ENCODE peak calls at places on chromosome 1, in ten cellular contexts. One of them, this sample, is unnamed.

GRCh38 chr1:206770531-206771352 is at the start of gene IL19:
- DNase-seq in lower leg skin: no peak
- DNase-seq in right lobe of liver: no peak
- DNase-seq in prostate gland: no peak
- DNase-seq in GM12891: no peak
- DNase-seq in uterus: no peak
- DNase-seq in NB4: peak
- DNase-seq in esophagus squamous epithelium: no peak
- DNase-seq in endothelial cell of umbilical vein: no peak
- DNase-seq in spleen: no peak
- DNase-seq in this sample: no peak

GRCh38 chr1:186754542-186755150 is 74.1 kb upstream of the PLA2G4A start:
- DNase-seq in lower leg skin: no peak
- DNase-seq in right lobe of liver: no peak
- DNase-seq in prostate gland: no peak
- DNase-seq in GM12891: no peak
- DNase-seq in uterus: no peak
- DNase-seq in NB4: no peak
- DNase-seq in esophagus squamous epithelium: no peak
- DNase-seq in endothelial cell of umbilical vein: no peak
- DNase-seq in spleen: no peak
- DNase-seq in this sample: no peak

GRCh38 chr1:25653558-25653957 is 37.0 kb downstream of the MAN1C1 start:
- DNase-seq in lower leg skin: peak
- DNase-seq in right lobe of liver: no peak
- DNase-seq in prostate gland: no peak
- DNase-seq in GM12891: no peak
- DNase-seq in uterus: no peak
- DNase-seq in NB4: no peak
- DNase-seq in esophagus squamous epithelium: no peak
- DNase-seq in endothelial cell of umbilical vein: no peak
- DNase-seq in spleen: no peak
- DNase-seq in this sample: no peak

GRCh38 chr1:39213511-39214002 is 9.1 kb downstream of the MACF1 start:
- DNase-seq in lower leg skin: no peak
- DNase-seq in right lobe of liver: no peak
- DNase-seq in prostate gland: no peak
- DNase-seq in GM12891: no peak
- DNase-seq in uterus: no peak
- DNase-seq in NB4: no peak
- DNase-seq in esophagus squamous epithelium: no peak
- DNase-seq in endothelial cell of umbilical vein: peak
- DNase-seq in spleen: no peak
- DNase-seq in this sample: no peak

GRCh38 chr1:224851210-224851849 is 78.1 kb upstream of the DNAH14 start:
- DNase-seq in lower leg skin: peak
- DNase-seq in right lobe of liver: peak
- DNase-seq in prostate gland: peak
- DNase-seq in GM12891: peak
- DNase-seq in uterus: peak
- DNase-seq in NB4: peak
- DNase-seq in esophagus squamous epithelium: no peak
- DNase-seq in endothelial cell of umbilical vein: peak
- DNase-seq in spleen: no peak
- DNase-seq in this sample: peak

GRCh38 chr1:234729566-234729965 is 119.6 kb upstream of the IRF2BP2 start:
- DNase-seq in lower leg skin: no peak
- DNase-seq in right lobe of liver: no peak
- DNase-seq in prostate gland: no peak
- DNase-seq in GM12891: no peak
- DNase-seq in uterus: no peak
- DNase-seq in NB4: no peak
- DNase-seq in esophagus squamous epithelium: no peak
- DNase-seq in endothelial cell of umbilical vein: no peak
- DNase-seq in spleen: no peak
- DNase-seq in this sample: peak

GRCh38 chr1:55823521-55824296 is 608.5 kb upstream of the USP24 start:
- DNase-seq in lower leg skin: no peak
- DNase-seq in right lobe of liver: no peak
- DNase-seq in prostate gland: no peak
- DNase-seq in GM12891: no peak
- DNase-seq in uterus: no peak
- DNase-seq in NB4: no peak
- DNase-seq in esophagus squamous epithelium: no peak
- DNase-seq in endothelial cell of umbilical vein: no peak
- DNase-seq in spleen: no peak
- DNase-seq in this sample: no peak

GRCh38 chr1:64246294-64246917 is 43.0 kb downstream of the UBE2U start:
- DNase-seq in lower leg skin: no peak
- DNase-seq in right lobe of liver: no peak
- DNase-seq in prostate gland: no peak
- DNase-seq in GM12891: no peak
- DNase-seq in uterus: no peak
- DNase-seq in NB4: peak
- DNase-seq in esophagus squamous epithelium: no peak
- DNase-seq in endothelial cell of umbilical vein: peak
- DNase-seq in spleen: no peak
- DNase-seq in this sample: peak

GRCh38 chr1:1626207-1627141 is 5.5 kb upstream of the MMP23B start:
- DNase-seq in lower leg skin: no peak
- DNase-seq in right lobe of liver: peak
- DNase-seq in prostate gland: no peak
- DNase-seq in GM12891: no peak
- DNase-seq in uterus: no peak
- DNase-seq in NB4: no peak
- DNase-seq in esophagus squamous epithelium: no peak
- DNase-seq in endothelial cell of umbilical vein: no peak
- DNase-seq in spleen: peak
- DNase-seq in this sample: no peak

GRCh38 chr1:1627842-1628655 is 3.9 kb upstream of the MMP23B start:
- DNase-seq in lower leg skin: peak
- DNase-seq in right lobe of liver: peak
- DNase-seq in prostate gland: no peak
- DNase-seq in GM12891: no peak
- DNase-seq in uterus: no peak
- DNase-seq in NB4: no peak
- DNase-seq in esophagus squamous epithelium: no peak
- DNase-seq in endothelial cell of umbilical vein: no peak
- DNase-seq in spleen: peak
- DNase-seq in this sample: no peak

GRCh38 chr1:1628656-1629429 is 3.1 kb upstream of the MMP23B start:
- DNase-seq in lower leg skin: peak
- DNase-seq in right lobe of liver: peak
- DNase-seq in prostate gland: no peak
- DNase-seq in GM12891: peak
- DNase-seq in uterus: no peak
- DNase-seq in NB4: no peak
- DNase-seq in esophagus squamous epithelium: no peak
- DNase-seq in endothelial cell of umbilical vein: no peak
- DNase-seq in spleen: peak
- DNase-seq in this sample: no peak

GRCh38 chr1:1625824-1626206 is 6.2 kb upstream of the MMP23B start:
- DNase-seq in lower leg skin: no peak
- DNase-seq in right lobe of liver: peak
- DNase-seq in prostate gland: no peak
- DNase-seq in GM12891: no peak
- DNase-seq in uterus: no peak
- DNase-seq in NB4: no peak
- DNase-seq in esophagus squamous epithelium: no peak
- DNase-seq in endothelial cell of umbilical vein: no peak
- DNase-seq in spleen: no peak
- DNase-seq in this sample: no peak

DNA sequence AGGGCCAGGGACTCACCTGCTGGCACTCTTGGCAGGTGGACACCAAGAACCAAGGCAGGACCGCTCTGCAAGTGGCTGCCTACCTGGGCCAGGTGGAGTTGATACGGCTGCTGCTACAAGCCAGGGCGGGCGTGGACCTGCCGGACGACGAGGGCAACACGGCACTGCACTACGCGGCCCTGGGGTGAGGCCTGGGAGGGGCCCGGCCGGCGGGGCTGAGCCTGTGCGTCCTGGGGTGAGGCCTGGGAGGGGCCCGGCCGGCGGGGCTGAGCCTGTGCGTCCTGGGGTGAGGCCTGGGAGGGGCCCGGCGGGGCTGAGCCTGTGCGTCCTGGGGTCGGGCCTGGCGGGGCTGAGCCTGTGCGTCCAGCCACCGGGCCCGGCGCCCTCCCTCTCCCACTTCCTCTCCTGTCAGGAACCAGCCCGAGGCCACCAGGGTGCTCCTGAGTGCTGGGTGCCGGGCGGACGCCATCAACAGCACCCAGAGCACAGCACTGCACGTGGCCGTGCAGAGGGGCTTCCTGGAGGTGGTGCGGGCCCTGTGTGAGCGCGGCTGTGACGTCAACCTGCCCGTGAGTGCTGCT is 4.6 kb upstream of the MMP23B start:
- DNase-seq in lower leg skin: no peak
- DNase-seq in right lobe of liver: peak
- DNase-seq in prostate gland: no peak
- DNase-seq in GM12891: no peak
- DNase-seq in uterus: no peak
- DNase-seq in NB4: no peak
- DNase-seq in esophagus squamous epithelium: no peak
- DNase-seq in endothelial cell of umbilical vein: no peak
- DNase-seq in spleen: peak
- DNase-seq in this sample: no peak
- TF ChIP-seq POLR2A in lower leg skin: no peak
- TF ChIP-seq POLR2A in right lobe of liver: no peak
- TF ChIP-seq POLR2A in prostate gland: no peak
- TF ChIP-seq POLR2A in GM12891: no peak
- TF ChIP-seq POLR2A in uterus: no peak
- TF ChIP-seq POLR2A in NB4: no peak
- TF ChIP-seq POLR2A in esophagus squamous epithelium: no peak
- TF ChIP-seq POLR2A in endothelial cell of umbilical vein: no peak
- TF ChIP-seq POLR2A in spleen: no peak
- TF ChIP-seq POLR2A in this sample: no peak

DNA sequence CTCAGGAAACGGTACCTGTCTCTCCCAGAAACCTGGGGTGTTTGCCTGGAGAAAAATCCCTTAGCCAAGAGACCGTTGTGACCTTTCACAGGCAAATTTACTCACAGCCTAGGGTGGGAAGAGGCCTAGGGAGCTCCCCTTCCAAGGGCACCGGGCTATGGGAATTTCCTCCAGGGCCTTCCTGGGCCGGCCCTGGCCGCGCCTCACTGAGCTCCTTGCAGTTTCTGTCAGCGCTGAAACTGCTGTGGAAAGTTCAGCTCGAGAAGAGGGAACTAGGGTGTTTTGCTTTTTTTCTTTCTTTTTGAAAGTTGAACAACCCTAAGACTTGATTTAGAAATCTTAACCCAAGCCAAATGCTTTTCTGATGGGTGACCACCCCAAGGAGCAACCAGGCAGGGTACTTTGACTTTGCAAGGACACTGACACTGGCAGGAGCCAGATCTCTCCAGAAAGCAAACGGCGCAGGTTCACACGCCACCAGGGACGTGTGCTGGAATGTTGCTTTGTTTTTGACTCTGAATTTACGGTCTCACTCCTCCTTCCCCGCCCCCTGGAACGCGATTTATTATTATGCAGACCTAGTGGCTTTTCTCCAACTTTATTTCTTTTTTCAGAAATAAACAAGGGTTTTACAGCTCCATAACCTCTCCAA is 229.6 kb upstream of the JUN start:
- DNase-seq in lower leg skin: peak
- DNase-seq in right lobe of liver: no peak
- DNase-seq in prostate gland: peak
- DNase-seq in GM12891: no peak
- DNase-seq in uterus: peak
- DNase-seq in NB4: no peak
- DNase-seq in esophagus squamous epithelium: no peak
- DNase-seq in endothelial cell of umbilical vein: peak
- DNase-seq in spleen: peak
- DNase-seq in this sample: no peak
- TF ChIP-seq POLR2A in lower leg skin: no peak
- TF ChIP-seq POLR2A in right lobe of liver: no peak
- TF ChIP-seq POLR2A in prostate gland: no peak
- TF ChIP-seq POLR2A in GM12891: no peak
- TF ChIP-seq POLR2A in uterus: no peak
- TF ChIP-seq POLR2A in NB4: no peak
- TF ChIP-seq POLR2A in esophagus squamous epithelium: no peak
- TF ChIP-seq POLR2A in endothelial cell of umbilical vein: no peak
- TF ChIP-seq POLR2A in spleen: no peak
- TF ChIP-seq POLR2A in this sample: no peak

GRCh38 chr1:202146993-202147392 is 2.5 kb upstream of the ARL8A start:
- DNase-seq in lower leg skin: no peak
- DNase-seq in right lobe of liver: no peak
- DNase-seq in prostate gland: no peak
- DNase-seq in GM12891: no peak
- DNase-seq in uterus: no peak
- DNase-seq in NB4: no peak
- DNase-seq in esophagus squamous epithelium: no peak
- DNase-seq in endothelial cell of umbilical vein: no peak
- DNase-seq in spleen: no peak
- DNase-seq in this sample: no peak

GRCh38 chr1:202143768-202144509 is 598 bp downstream of the ARL8A start:
- DNase-seq in lower leg skin: no peak
- DNase-seq in right lobe of liver: peak
- DNase-seq in prostate gland: no peak
- DNase-seq in GM12891: no peak
- DNase-seq in uterus: peak
- DNase-seq in NB4: peak
- DNase-seq in esophagus squamous epithelium: no peak
- DNase-seq in endothelial cell of umbilical vein: peak
- DNase-seq in spleen: peak
- DNase-seq in this sample: no peak

GRCh38 chr1:202146279-202146678 is 1.7 kb upstream of the ARL8A start:
- DNase-seq in lower leg skin: no peak
- DNase-seq in right lobe of liver: no peak
- DNase-seq in prostate gland: no peak
- DNase-seq in GM12891: no peak
- DNase-seq in uterus: no peak
- DNase-seq in NB4: no peak
- DNase-seq in esophagus squamous epithelium: no peak
- DNase-seq in endothelial cell of umbilical vein: no peak
- DNase-seq in spleen: no peak
- DNase-seq in this sample: no peak

GRCh38 chr1:202144510-202145324 is at the start of gene ARL8A:
- DNase-seq in lower leg skin: peak
- DNase-seq in right lobe of liver: peak
- DNase-seq in prostate gland: peak
- DNase-seq in GM12891: peak
- DNase-seq in uterus: peak
- DNase-seq in NB4: peak
- DNase-seq in esophagus squamous epithelium: no peak
- DNase-seq in endothelial cell of umbilical vein: peak
- DNase-seq in spleen: peak
- DNase-seq in this sample: peak

DNA sequence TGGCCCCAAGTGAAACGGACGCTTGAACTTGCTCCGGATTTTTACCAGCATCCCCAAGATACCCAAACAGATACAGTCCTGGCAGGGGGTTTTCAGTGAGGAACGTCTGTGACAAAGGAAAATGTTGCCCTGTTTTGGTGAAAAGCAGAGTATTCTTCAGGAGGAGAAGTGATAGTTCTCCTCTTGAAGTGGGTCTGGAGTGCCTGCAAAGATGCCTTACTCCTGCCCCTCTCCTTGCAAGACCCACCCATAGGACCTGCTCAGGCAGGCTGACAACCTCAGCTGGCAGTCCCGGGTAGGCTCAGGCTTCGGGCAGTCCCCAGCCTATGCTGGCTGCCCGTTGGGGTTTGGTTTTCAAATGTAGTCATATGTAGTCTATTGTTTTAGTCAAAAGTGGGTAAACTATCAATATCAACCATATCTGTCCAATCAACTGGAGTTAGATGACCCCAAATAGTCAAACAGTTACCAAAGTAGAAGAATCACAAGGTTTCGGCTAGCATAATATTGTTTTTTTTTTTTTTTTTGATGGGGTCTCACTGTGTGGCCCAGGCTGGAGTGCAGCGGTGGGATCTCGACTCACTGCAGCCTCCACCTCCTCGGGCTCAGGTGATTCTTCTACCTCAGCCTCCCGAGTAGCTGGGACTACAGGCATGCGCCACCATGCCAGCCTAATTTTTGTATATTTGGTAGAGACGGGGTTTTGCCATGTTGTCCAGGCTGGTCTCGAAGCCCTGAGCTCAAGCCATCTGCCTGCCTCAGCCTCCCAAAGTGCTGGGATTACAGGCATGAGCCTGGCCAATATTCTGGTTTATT is 996 bp upstream of the ARL8A start:
- DNase-seq in lower leg skin: no peak
- DNase-seq in right lobe of liver: no peak
- DNase-seq in prostate gland: no peak
- DNase-seq in GM12891: no peak
- DNase-seq in uterus: no peak
- DNase-seq in NB4: peak
- DNase-seq in esophagus squamous epithelium: no peak
- DNase-seq in endothelial cell of umbilical vein: peak
- DNase-seq in spleen: no peak
- DNase-seq in this sample: peak
- TF ChIP-seq POLR2A in lower leg skin: no peak
- TF ChIP-seq POLR2A in right lobe of liver: no peak
- TF ChIP-seq POLR2A in prostate gland: no peak
- TF ChIP-seq POLR2A in GM12891: no peak
- TF ChIP-seq POLR2A in uterus: no peak
- TF ChIP-seq POLR2A in NB4: no peak
- TF ChIP-seq POLR2A in esophagus squamous epithelium: no peak
- TF ChIP-seq POLR2A in endothelial cell of umbilical vein: no peak
- TF ChIP-seq POLR2A in spleen: no peak
- TF ChIP-seq POLR2A in this sample: peak

GRCh38 chr1:40692429-40692905 is 963 bp downstream of the NFYC start:
- DNase-seq in lower leg skin: no peak
- DNase-seq in right lobe of liver: no peak
- DNase-seq in prostate gland: peak
- DNase-seq in GM12891: no peak
- DNase-seq in uterus: no peak
- DNase-seq in NB4: no peak
- DNase-seq in esophagus squamous epithelium: no peak
- DNase-seq in endothelial cell of umbilical vein: no peak
- DNase-seq in spleen: no peak
- DNase-seq in this sample: no peak

GRCh38 chr1:40691538-40692428 is at the start of gene NFYC:
- DNase-seq in lower leg skin: peak
- DNase-seq in right lobe of liver: peak
- DNase-seq in prostate gland: peak
- DNase-seq in GM12891: peak
- DNase-seq in uterus: peak
- DNase-seq in NB4: peak
- DNase-seq in esophagus squamous epithelium: peak
- DNase-seq in endothelial cell of umbilical vein: peak
- DNase-seq in spleen: peak
- DNase-seq in this sample: peak

GRCh38 chr1:40693425-40693824 is 1.9 kb downstream of the NFYC start:
- DNase-seq in lower leg skin: no peak
- DNase-seq in right lobe of liver: no peak
- DNase-seq in prostate gland: no peak
- DNase-seq in GM12891: no peak
- DNase-seq in uterus: no peak
- DNase-seq in NB4: no peak
- DNase-seq in esophagus squamous epithelium: no peak
- DNase-seq in endothelial cell of umbilical vein: no peak
- DNase-seq in spleen: no peak
- DNase-seq in this sample: no peak

GRCh38 chr1:40689737-40690136 is 1.8 kb upstream of the NFYC start:
- DNase-seq in lower leg skin: no peak
- DNase-seq in right lobe of liver: no peak
- DNase-seq in prostate gland: no peak
- DNase-seq in GM12891: no peak
- DNase-seq in uterus: no peak
- DNase-seq in NB4: no peak
- DNase-seq in esophagus squamous epithelium: no peak
- DNase-seq in endothelial cell of umbilical vein: no peak
- DNase-seq in spleen: no peak
- DNase-seq in this sample: no peak

DNA sequence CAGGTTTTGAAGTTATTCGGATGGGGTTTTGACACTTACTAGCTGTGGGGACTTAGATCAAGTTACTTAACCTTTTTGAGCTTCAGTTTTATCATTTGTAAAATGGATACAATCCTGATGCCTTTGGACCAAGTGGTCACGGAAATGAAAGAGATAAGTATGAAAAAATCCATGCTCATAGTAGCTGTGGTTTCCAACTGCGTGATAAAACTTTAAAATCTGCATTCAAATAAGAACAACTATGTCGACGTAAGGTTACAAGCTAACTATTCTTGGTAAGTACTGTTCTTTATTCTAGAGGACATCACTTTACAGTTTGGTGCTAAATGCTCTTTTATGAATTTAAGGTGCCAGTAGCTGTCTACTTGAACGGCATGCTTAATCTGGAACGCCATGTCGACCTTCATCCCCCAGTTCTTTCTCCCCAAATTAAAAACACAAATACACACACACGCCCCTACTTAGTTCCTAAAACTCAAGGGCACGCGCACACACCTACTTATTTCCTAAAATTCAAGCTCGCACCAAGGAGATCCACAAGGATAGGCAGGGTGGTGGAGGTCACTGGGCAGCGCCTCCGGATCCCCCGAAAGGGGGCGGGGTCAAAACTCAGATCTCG is 476 bp upstream of the NFYC start:
- DNase-seq in lower leg skin: no peak
- DNase-seq in right lobe of liver: no peak
- DNase-seq in prostate gland: no peak
- DNase-seq in GM12891: no peak
- DNase-seq in uterus: no peak
- DNase-seq in NB4: no peak
- DNase-seq in esophagus squamous epithelium: no peak
- DNase-seq in endothelial cell of umbilical vein: no peak
- DNase-seq in spleen: no peak
- DNase-seq in this sample: no peak
- TF ChIP-seq POLR2A in lower leg skin: no peak
- TF ChIP-seq POLR2A in right lobe of liver: no peak
- TF ChIP-seq POLR2A in prostate gland: no peak
- TF ChIP-seq POLR2A in GM12891: no peak
- TF ChIP-seq POLR2A in uterus: no peak
- TF ChIP-seq POLR2A in NB4: peak
- TF ChIP-seq POLR2A in esophagus squamous epithelium: no peak
- TF ChIP-seq POLR2A in endothelial cell of umbilical vein: no peak
- TF ChIP-seq POLR2A in spleen: no peak
- TF ChIP-seq POLR2A in this sample: no peak